ENCODE peak calls at places on chromosomes 7 and 10, in four cellular contexts. A, K, T and B are unnamed samples.

GRCh38 chr7:28697898-28698563 is 260.1 kb downstream of the TRIL start:
- DNase-seq in A (no peak), K (no peak), T (no peak), B (no peak)

GRCh38 chr10:97926055-97926454 is 76.4 kb downstream of the GOLGA7B start:
- DNase-seq in A (no peak), K (no peak), T (no peak), B (no peak)

GRCh38 chr7:16978358-16979244 is 96.8 kb upstream of the AGR3 start:
- DNase-seq in K (no peak), A (no peak), T (no peak), B (no peak)

GRCh38 chr7:134083766-134084487 is 43.2 kb upstream of the LRGUK start:
- DNase-seq in K (no peak), T (no peak), A (no peak), B (no peak)

GRCh38 chr7:30850426-30850825 is 61.2 kb upstream of the AQP1 start:
- DNase-seq in A (no peak), T (no peak), K (no peak), B (no peak)

GRCh38 chr7:50477640-50478039 is 27.5 kb upstream of the FIGNL1 start:
- DNase-seq in A (no peak), K (peak), T (no peak), B (no peak)

GRCh38 chr7:75663302-75663907 is 75.3 kb downstream of the HIP1 start:
- DNase-seq in K (no peak), A (peak), T (no peak), B (no peak)

GRCh38 chr7:151272410-151272809 is 23.9 kb upstream of the SMARCD3 start:
- DNase-seq in T (no peak), A (no peak), K (no peak), B (no peak)

GRCh38 chr7:100544949-100545635 is 6.1 kb downstream of the AGFG2 start:
- DNase-seq in K (no peak), A (no peak), T (no peak), B (no peak)

GRCh38 chr7:4128161-4128560 is 553.9 kb upstream of the FOXK1 start:
- DNase-seq in T (no peak), K (no peak), A (no peak), B (no peak)

GRCh38 chr10:12463459-12463838 is 114.1 kb downstream of the CAMK1D start:
- DNase-seq in T (no peak), A (no peak), K (no peak), B (no peak)

GRCh38 chr7:120407015-120407414 is 134.0 kb downstream of the KCND2 start:
- DNase-seq in K (no peak), T (no peak), A (no peak), B (no peak)

GRCh38 chr7:410395-410910 is 109.2 kb downstream of the PDGFA start:
- DNase-seq in A (peak), T (no peak), K (peak), B (no peak)

GRCh38 chr10:36608251-36608650 is 517.1 kb upstream of the ANKRD30A start:
- DNase-seq in A (no peak), K (no peak), T (no peak), B (no peak)

GRCh38 chr10:61451357-61451756 is 1.8 kb downstream of the TMEM26 start:
- DNase-seq in T (no peak), A (no peak), K (no peak), B (no peak)

GRCh38 chr7:7808626-7809025 is 90.2 kb upstream of the RPA3 start:
- DNase-seq in K (no peak), A (no peak), T (no peak), B (no peak)

GRCh38 chr10:72712136-72712535 is 20.2 kb downstream of the MCU start:
- DNase-seq in T (no peak), A (no peak), K (no peak), B (no peak)

GRCh38 chr10:44752451-44753441 is 158.4 kb upstream of the TMEM72 start:
- DNase-seq in A (no peak), K (no peak), T (no peak), B (no peak)

GRCh38 chr10:88194041-88194887 is 330.8 kb downstream of the PTEN start:
- DNase-seq in A (no peak), K (no peak), T (peak), B (no peak)

GRCh38 chr7:33601884-33602283 is 303.5 kb upstream of the BMPER start:
- DNase-seq in T (no peak), A (no peak), K (no peak), B (no peak)

GRCh38 chr10:63671317-63671937 is 150.2 kb downstream of the REEP3 start:
- DNase-seq in T (no peak), K (peak), A (no peak), B (no peak)

GRCh38 chr10:133489816-133490588 is 36.3 kb downstream of the SCART1 start:
- DNase-seq in K (no peak), A (no peak), T (no peak), B (no peak)

GRCh38 chr7:128259131-128260056 is 18.3 kb downstream of the LEP start:
- DNase-seq in K (no peak), A (no peak), T (no peak), B (peak)

GRCh38 chr10:4947635-4948596 is 15.3 kb upstream of the AKR1C1 start:
- DNase-seq in T (no peak), K (no peak), A (no peak), B (no peak)

GRCh38 chr10:122638106-122638505 is 61.5 kb downstream of the C10orf120 start:
- DNase-seq in A (no peak), K (no peak), T (no peak), B (no peak)

GRCh38 chr10:124802313-124802675 is 675 bp downstream of the ABRAXAS2 start:
- DNase-seq in A (no peak), K (no peak), T (no peak), B (no peak)

GRCh38 chr10:4346257-4346656 is 479.8 kb upstream of the AKR1E2 start:
- DNase-seq in T (no peak), K (no peak), A (no peak), B (no peak)

GRCh38 chr10:102644066-102644645 is at the start of gene TRIM8:
- DNase-seq in K (peak), A (peak), T (no peak), B (peak)

GRCh38 chr10:18221123-18221522 is 80.9 kb downstream of the CACNB2 start:
- DNase-seq in K (no peak), T (no peak), A (no peak), B (no peak)

GRCh38 chr7:38630720-38631673 is at the start of gene AMPH:
- DNase-seq in K (peak), T (no peak), A (peak), B (peak)

GRCh38 chr7:85529197-85529596 is 342.3 kb upstream of the SEMA3D start:
- DNase-seq in T (no peak), K (no peak), A (peak), B (no peak)